ENCODE peak calls at places on chromosome X, in four cellular contexts. B, T, U and G are unnamed samples. For H3K4me1 and H3K36me3, the result is how much of the 10 kb centered on the place peaks cover.

GRCh38 chrX:68710870-68711576 is 63.6 kb downstream of the STARD8 start:
- DNase-seq in B (no peak), T (no peak), U (peak), G (no peak)

GRCh38 chrX:43278440-43278839 is 377.7 kb upstream of the MAOA start:
- DNase-seq in B (no peak), T (no peak), U (no peak), G (no peak)

GRCh38 chrX:45454235-45454634 is 253.6 kb upstream of the DIPK2B start:
- DNase-seq in B (no peak), U (no peak), T (no peak), G (no peak)

GRCh38 chrX:68994883-68995255 is 166.0 kb downstream of the EFNB1 start:
- DNase-seq in B (no peak), T (no peak), U (no peak), G (no peak)

GRCh38 chrX:24692305-24692704 is 1.4 kb upstream of the POLA1 start:
- DNase-seq in B (no peak), U (no peak), T (no peak), G (no peak)

GRCh38 chrX:35150642-35151239 is 208.1 kb downstream of the FAM47B start:
- DNase-seq in T (no peak), U (no peak), B (no peak), G (no peak)

GRCh38 chrX:23799469-23800065 is 16.6 kb downstream of the SAT1 start:
- DNase-seq in B (no peak), T (no peak), U (peak), G (no peak)

GRCh38 chrX:102835504-102836146 is 101.4 kb upstream of the RAB40AL start:
- DNase-seq in U (peak), B (no peak), T (no peak), G (peak)

GRCh38 chrX:24371391-24371972 is 11.0 kb downstream of the SUPT20HL1 start:
- DNase-seq in T (peak), U (peak), B (peak), G (peak)

GRCh38 chrX:41108684-41109205 is 23.5 kb downstream of the USP9X start:
- DNase-seq in B (no peak), U (no peak), T (no peak), G (no peak)

GRCh38 chrX:1661048-1661921 is 46.4 kb downstream of the ASMT start:
- DNase-seq in B (peak), T (peak), U (no peak), G (peak)

GRCh38 chrX:65607070-65607742 is 60.2 kb upstream of the MSN start:
- DNase-seq in U (peak), T (no peak), B (no peak), G (no peak)

GRCh38 chrX:111411591-111412371 is at the start of gene DCX:
- DNase-seq in U (no peak), T (no peak), B (no peak), G (no peak)

GRCh38 chrX:10557166-10557565 is 63.2 kb downstream of the MID1 start:
- DNase-seq in B (no peak), T (no peak), U (no peak), G (no peak)

GRCh38 chrX:18537068-18537467 is 111.7 kb downstream of the CDKL5 start:
- DNase-seq in U (no peak), T (no peak), B (no peak), G (no peak)

GRCh38 chrX:848366-848765 is 217.8 kb downstream of the SHOX start:
- DNase-seq in U (no peak), T (no peak), B (no peak), G (no peak)

GRCh38 chrX:120463241-120463640 is 5.9 kb downstream of the LAMP2 start:
- DNase-seq in U (peak), T (no peak), B (no peak), G (no peak)

GRCh38 chrX:48003367-48003757 is 427 bp downstream of the ZNF182 start:
- DNase-seq in T (no peak), U (no peak), B (no peak), G (peak)

GRCh38 chrX:148947399-148948025 is 447.1 kb downstream of the AFF2 start:
- DNase-seq in U (no peak), T (no peak), B (no peak), G (no peak)

GRCh38 chrX:18099745-18100144 is 120.9 kb downstream of the BEND2 start:
- DNase-seq in B (no peak), U (no peak), T (no peak), G (no peak)

GRCh38 chrX:108359811-108360602 is 78.2 kb downstream of the COL4A6 start:
- DNase-seq in T (no peak), B (no peak), U (peak), G (no peak)

GRCh38 chrX:101931104-101931493 is 728 bp downstream of the ZMAT1 start:
- DNase-seq in B (no peak), T (no peak), U (no peak), G (no peak)

GRCh38 chrX:105821471-105822081 is 763 bp upstream of the NRK start:
- DNase-seq in T (no peak), U (peak), B (peak), G (no peak)

GRCh38 chrX:3733043-3733430 is 19.6 kb upstream of the PRKX start:
- DNase-seq in T (no peak), B (no peak), U (no peak), G (no peak)

GRCh38 chrX:69398881-69399280 is 105.2 kb upstream of the NALF2 start:
- DNase-seq in U (no peak), T (no peak), B (no peak), G (no peak)

GRCh38 chrX:32937043-32937442 is 274.3 kb downstream of the DMD start:
- DNase-seq in T (no peak), U (no peak), B (no peak), G (no peak)

GRCh38 chrX:71017396-71017939 is 50.7 kb downstream of the SNX12 start:
- DNase-seq in U (no peak), T (no peak), B (no peak), G (no peak)

GRCh38 chrX:54089191-54089590 is 44.9 kb upstream of the PHF8 start:
- DNase-seq in B (no peak), T (no peak), U (no peak), G (no peak)

GRCh38 chrX:2192584-2193272 is 308.0 kb downstream of the DHRSX start:
- DNase-seq in U (no peak), B (no peak), T (no peak), G (no peak)

GRCh38 chrX:11770320-11770719 is 12.3 kb downstream of the MSL3 start:
- DNase-seq in B (no peak), T (peak), U (peak), G (peak)

GRCh38 chrX:133337250-133337649 is 78.0 kb downstream of the GPC4 start:
- DNase-seq in T (no peak), B (no peak), U (no peak), G (no peak)

GRCh38 chrX:113675278-113675677 is 834.6 kb upstream of the AMOT start:
- DNase-seq in B (no peak), U (no peak), T (no peak), G (no peak)

GRCh38 chrX:111874241-111874640 is 1.7 kb upstream of the TRPC5OS start:
- DNase-seq in B (no peak), T (no peak), U (no peak), G (no peak)

GRCh38 chrX:48472851-48473717 is 2.9 kb upstream of the FTSJ1 start:
- DNase-seq in T (no peak), U (no peak), B (no peak), G (no peak)

GRCh38 chrX:33357606-33358005 is 146.3 kb upstream of the DMD start:
- DNase-seq in T (no peak), U (no peak), B (no peak), G (no peak)

GRCh38 chrX:80229626-80230025 is 190.6 kb upstream of the TENT5D start:
- DNase-seq in T (no peak), U (no peak), B (no peak), G (no peak)

GRCh38 chrX:19867411-19867732 is 20.0 kb downstream of the SH3KBP1 start:
- DNase-seq in B (no peak), T (no peak), U (peak), G (no peak)
- H3K4me1 ChIP-seq in B (under half), T (under half), U (under half), G (half or more)

GRCh38 chrX:9372866-9373265 is 92.0 kb upstream of the TBL1X start:
- DNase-seq in T (no peak), B (no peak), U (no peak), G (no peak)

GRCh38 chrX:9370888-9371287 is 94.0 kb upstream of the TBL1X start:
- DNase-seq in B (no peak), T (no peak), U (no peak), G (no peak)

GRCh38 chrX:9368262-9368661 is 96.6 kb upstream of the TBL1X start:
- DNase-seq in U (no peak), T (no peak), B (no peak), G (no peak)

GRCh38 chrX:9367437-9367836 is 97.4 kb upstream of the TBL1X start:
- DNase-seq in B (no peak), T (no peak), U (no peak), G (no peak)

DNA sequence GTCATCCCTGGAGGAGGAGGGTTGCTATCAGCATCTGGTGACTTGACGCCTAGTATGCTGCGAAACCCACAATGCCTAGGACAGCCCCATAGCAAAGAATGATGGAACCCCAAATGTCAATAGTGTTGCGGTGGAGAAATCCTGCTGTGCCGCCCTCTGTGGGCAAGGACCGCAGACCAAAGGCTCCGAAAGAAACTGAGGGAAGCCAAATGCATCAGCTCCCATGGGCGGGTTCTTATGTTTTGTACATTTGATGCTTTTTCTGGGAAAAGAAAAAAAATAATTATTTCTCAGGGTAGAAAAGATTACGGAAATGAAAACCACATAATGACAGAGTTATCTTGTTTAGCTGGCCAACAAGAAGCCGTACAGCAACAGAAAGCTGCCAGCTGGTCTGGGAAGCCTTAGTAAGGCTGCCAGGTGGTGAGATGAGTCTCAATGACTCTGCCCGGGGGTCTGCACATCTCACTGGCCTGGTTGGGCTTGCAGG is 95.0 kb upstream of the TBL1X start:
- DNase-seq in B (no peak), U (no peak), T (no peak), G (no peak)
- H3K4me3 ChIP-seq in B (no peak), U (no peak), T (no peak), G (no peak)

GRCh38 chrX:37796302-37796701 is 16.4 kb downstream of the CYBB start:
- DNase-seq in U (no peak), B (no peak), T (no peak), G (no peak)

GRCh38 chrX:37796805-37797204 is 16.9 kb downstream of the CYBB start:
- DNase-seq in T (no peak), B (peak), U (no peak), G (no peak)

GRCh38 chrX:37802028-37802427 is 22.2 kb downstream of the CYBB start:
- DNase-seq in U (peak), T (no peak), B (no peak), G (no peak)

GRCh38 chrX:37803057-37803456 is 23.2 kb downstream of the CYBB start:
- DNase-seq in B (no peak), T (no peak), U (no peak), G (no peak)

GRCh38 chrX:37800762-37801161 is 20.9 kb downstream of the CYBB start:
- DNase-seq in U (no peak), T (no peak), B (no peak), G (no peak)
- H3K36me3 ChIP-seq in U (under half), T (under half), B (under half), G (under half)

GRCh38 chrX:123817288-123817894 is 42.5 kb upstream of the XIAP start:
- DNase-seq in T (no peak), U (no peak), B (no peak), G (no peak)
- H3K4me1 ChIP-seq in T (under half), U (under half), B (under half), G (under half)

GRCh38 chrX:40086569-40087335 is 11.0 kb downstream of the BCOR start:
- DNase-seq in T (no peak), B (no peak), U (no peak), G (no peak)

GRCh38 chrX:40084471-40084870 is 13.3 kb downstream of the BCOR start:
- DNase-seq in U (no peak), T (no peak), B (no peak), G (no peak)

GRCh38 chrX:40085714-40086113 is 12.0 kb downstream of the BCOR start:
- DNase-seq in B (no peak), T (no peak), U (no peak), G (no peak)

GRCh38 chrX:40083979-40084359 is 13.8 kb downstream of the BCOR start:
- DNase-seq in T (no peak), B (no peak), U (no peak), G (no peak)

GRCh38 chrX:40085086-40085551 is 12.6 kb downstream of the BCOR start:
- DNase-seq in U (peak), T (no peak), B (no peak), G (no peak)
- H3K4me3 ChIP-seq in U (no peak), T (no peak), B (no peak), G (no peak)

DNA sequence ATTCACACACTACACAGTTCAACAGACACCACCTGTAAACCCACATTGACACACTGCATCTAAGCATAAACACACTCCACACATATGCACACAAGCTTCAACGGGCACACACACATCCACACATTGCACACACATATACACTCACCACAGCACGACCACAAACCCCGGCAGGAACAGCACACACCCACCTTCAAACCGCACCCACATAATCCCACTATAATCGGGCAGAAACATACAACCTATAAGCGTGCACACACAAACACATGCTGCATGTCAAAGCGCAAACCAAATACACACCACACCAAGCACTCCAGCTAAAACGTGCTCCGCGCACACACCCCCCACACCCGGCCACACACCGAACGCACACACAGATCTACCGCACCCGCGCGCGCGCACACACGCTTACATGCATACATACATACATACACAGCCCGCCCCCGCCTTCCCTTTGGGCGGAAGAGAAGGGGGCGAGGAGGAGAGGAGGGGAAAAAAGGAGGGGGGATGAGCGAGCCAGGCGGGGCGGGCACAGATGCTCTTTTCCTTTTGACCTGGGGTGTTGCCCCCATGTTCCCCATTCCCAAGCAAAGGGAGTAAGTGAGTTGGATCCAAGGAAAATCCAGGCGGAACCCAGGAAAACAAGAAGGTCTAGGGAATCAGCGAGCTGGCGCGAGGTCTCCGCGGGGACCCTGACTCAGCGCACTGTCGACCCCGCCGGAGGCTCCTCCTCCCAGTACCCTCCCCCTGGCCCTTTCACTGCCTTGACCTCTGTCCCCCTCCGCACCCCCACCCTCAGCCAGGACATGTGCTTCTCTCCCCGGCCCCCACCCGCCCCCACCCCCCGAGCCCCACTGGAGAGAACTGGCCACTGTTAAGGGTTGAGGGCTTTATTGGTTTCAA is 9.9 kb downstream of the ARHGAP36 start:
- DNase-seq in B (no peak), T (no peak), U (no peak), G (no peak)
- H3K36me3 ChIP-seq in B (under half), T (under half), U (under half), G (under half)